ENCODE peak calls at places on chromosomes 11 and 22, in six cellular contexts. One of them, this sample, is unnamed.

GRCh38 chr11:11397043-11397415 is 44.0 kb upstream of the CSNK2A3 start:
- DNase-seq in IMR-90: peak
- DNase-seq in H1: no peak
- DNase-seq in H9: no peak
- DNase-seq in neuronal stem cell: no peak
- DNase-seq in trophoblast cell: no peak
- DNase-seq in this sample: no peak

GRCh38 chr11:70323811-70324210 is 53.3 kb downstream of the PPFIA1 start:
- DNase-seq in IMR-90: peak
- DNase-seq in H1: no peak
- DNase-seq in H9: no peak
- DNase-seq in neuronal stem cell: no peak
- DNase-seq in trophoblast cell: peak
- DNase-seq in this sample: peak

GRCh38 chr11:13850256-13851010 is 112.1 kb upstream of the SPON1 start:
- DNase-seq in IMR-90: no peak
- DNase-seq in H1: no peak
- DNase-seq in H9: no peak
- DNase-seq in neuronal stem cell: no peak
- DNase-seq in trophoblast cell: no peak
- DNase-seq in this sample: no peak

GRCh38 chr11:1471736-1472135 is 14.8 kb downstream of the MOB2 start:
- DNase-seq in IMR-90: no peak
- DNase-seq in H1: no peak
- DNase-seq in H9: no peak
- DNase-seq in neuronal stem cell: no peak
- DNase-seq in trophoblast cell: no peak
- DNase-seq in this sample: no peak

GRCh38 chr11:87298155-87298554 is 260.4 kb downstream of the TMEM135 start:
- DNase-seq in IMR-90: no peak
- DNase-seq in H1: no peak
- DNase-seq in H9: no peak
- DNase-seq in neuronal stem cell: no peak
- DNase-seq in trophoblast cell: no peak
- DNase-seq in this sample: no peak

GRCh38 chr22:19750666-19751490 is 9.7 kb upstream of the TBX1 start:
- DNase-seq in IMR-90: peak
- DNase-seq in H1: no peak
- DNase-seq in H9: no peak
- DNase-seq in neuronal stem cell: no peak
- DNase-seq in trophoblast cell: no peak
- DNase-seq in this sample: peak

GRCh38 chr11:11667056-11667455 is 45.3 kb upstream of the GALNT18 start:
- DNase-seq in IMR-90: no peak
- DNase-seq in H1: no peak
- DNase-seq in H9: no peak
- DNase-seq in neuronal stem cell: no peak
- DNase-seq in trophoblast cell: peak
- DNase-seq in this sample: no peak

GRCh38 chr11:46386674-46387073 is 4.9 kb downstream of the CHRM4 start:
- DNase-seq in IMR-90: peak
- DNase-seq in H1: no peak
- DNase-seq in H9: no peak
- DNase-seq in neuronal stem cell: no peak
- DNase-seq in trophoblast cell: peak
- DNase-seq in this sample: no peak

GRCh38 chr11:45045692-45046471 is 95.2 kb upstream of the TP53I11 start:
- DNase-seq in IMR-90: peak
- DNase-seq in H1: no peak
- DNase-seq in H9: no peak
- DNase-seq in neuronal stem cell: no peak
- DNase-seq in trophoblast cell: peak
- DNase-seq in this sample: peak

GRCh38 chr22:47788461-47788860 is 1026.0 kb downstream of the TBC1D22A start:
- DNase-seq in IMR-90: no peak
- DNase-seq in H1: no peak
- DNase-seq in H9: no peak
- DNase-seq in neuronal stem cell: no peak
- DNase-seq in trophoblast cell: no peak
- DNase-seq in this sample: no peak

GRCh38 chr11:93329936-93330445 is 551 bp upstream of the DEUP1 start:
- DNase-seq in IMR-90: no peak
- DNase-seq in H1: no peak
- DNase-seq in H9: peak
- DNase-seq in neuronal stem cell: no peak
- DNase-seq in trophoblast cell: peak
- DNase-seq in this sample: peak

GRCh38 chr22:44051961-44052360 is 27.9 kb downstream of the PARVB start:
- DNase-seq in IMR-90: no peak
- DNase-seq in H1: no peak
- DNase-seq in H9: no peak
- DNase-seq in neuronal stem cell: no peak
- DNase-seq in trophoblast cell: no peak
- DNase-seq in this sample: no peak

GRCh38 chr11:113034591-113034990 is 73.4 kb downstream of the NCAM1 start:
- DNase-seq in IMR-90: no peak
- DNase-seq in H1: no peak
- DNase-seq in H9: no peak
- DNase-seq in neuronal stem cell: no peak
- DNase-seq in trophoblast cell: no peak
- DNase-seq in this sample: no peak

GRCh38 chr11:111195192-111195591 is 50.3 kb upstream of the POU2AF2 start:
- DNase-seq in IMR-90: peak
- DNase-seq in H1: no peak
- DNase-seq in H9: no peak
- DNase-seq in neuronal stem cell: no peak
- DNase-seq in trophoblast cell: no peak
- DNase-seq in this sample: no peak

GRCh38 chr11:22928207-22928917 is 68.1 kb upstream of the CCDC179 start:
- DNase-seq in IMR-90: no peak
- DNase-seq in H1: no peak
- DNase-seq in H9: no peak
- DNase-seq in neuronal stem cell: no peak
- DNase-seq in trophoblast cell: no peak
- DNase-seq in this sample: peak

GRCh38 chr11:2290351-2290841 is 11.3 kb downstream of the C11orf21 start:
- DNase-seq in IMR-90: no peak
- DNase-seq in H1: no peak
- DNase-seq in H9: peak
- DNase-seq in neuronal stem cell: no peak
- DNase-seq in trophoblast cell: peak
- DNase-seq in this sample: no peak

GRCh38 chr11:44006882-44007495 is 40.8 kb upstream of the ACCSL start:
- DNase-seq in IMR-90: no peak
- DNase-seq in H1: no peak
- DNase-seq in H9: peak
- DNase-seq in neuronal stem cell: no peak
- DNase-seq in trophoblast cell: peak
- DNase-seq in this sample: no peak

GRCh38 chr11:58003591-58003990 is 20.1 kb upstream of the OR9Q1 start:
- DNase-seq in IMR-90: no peak
- DNase-seq in H1: no peak
- DNase-seq in H9: no peak
- DNase-seq in neuronal stem cell: no peak
- DNase-seq in trophoblast cell: no peak
- DNase-seq in this sample: no peak

GRCh38 chr11:91047882-91048281 is 825.0 kb upstream of the CHORDC1 start:
- DNase-seq in IMR-90: no peak
- DNase-seq in H1: no peak
- DNase-seq in H9: no peak
- DNase-seq in neuronal stem cell: no peak
- DNase-seq in trophoblast cell: no peak
- DNase-seq in this sample: no peak

GRCh38 chr11:64661146-64661545 is 61.9 kb downstream of the NRXN2 start:
- DNase-seq in IMR-90: peak
- DNase-seq in H1: no peak
- DNase-seq in H9: no peak
- DNase-seq in neuronal stem cell: no peak
- DNase-seq in trophoblast cell: peak
- DNase-seq in this sample: peak
- H2AFZ ChIP-seq in IMR-90: peak
- H2AFZ ChIP-seq in H1: no peak
- H2AFZ ChIP-seq in H9: no peak
- H2AFZ ChIP-seq in neuronal stem cell: peak
- H2AFZ ChIP-seq in trophoblast cell: no peak
- H2AFZ ChIP-seq in this sample: peak

DNA sequence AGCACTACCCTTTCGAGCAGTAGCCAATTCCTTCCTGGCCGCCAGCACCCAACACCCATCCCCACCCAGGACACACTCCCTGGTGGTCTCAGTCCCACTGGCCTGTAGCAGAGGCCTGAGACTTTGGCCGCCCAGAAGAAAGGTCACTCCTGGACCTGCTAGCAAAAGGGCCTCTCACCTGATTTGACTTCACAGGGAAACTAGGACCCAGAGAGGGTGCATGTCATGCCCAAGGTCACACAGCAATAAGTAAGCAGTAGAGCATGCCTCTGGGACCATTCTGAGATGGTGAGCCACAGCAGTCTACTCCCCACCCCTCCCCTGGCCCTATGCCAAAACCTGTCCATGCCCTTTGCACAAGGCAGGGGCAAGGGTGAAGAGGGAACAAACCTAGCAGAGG is 7.3 kb downstream of the ARRB1 start:
- DNase-seq in IMR-90: no peak
- DNase-seq in H1: no peak
- DNase-seq in H9: no peak
- DNase-seq in neuronal stem cell: no peak
- DNase-seq in trophoblast cell: no peak
- DNase-seq in this sample: no peak
- H3K4ac ChIP-seq in IMR-90: no peak
- H3K4ac ChIP-seq in H1: peak
- H3K4ac ChIP-seq in H9: no peak
- H3K4ac ChIP-seq in neuronal stem cell: no peak
- H3K4ac ChIP-seq in trophoblast cell: peak
- H3K4ac ChIP-seq in this sample: peak

GRCh38 chr22:38192475-38192863 is 9.3 kb upstream of the MAFF start:
- DNase-seq in IMR-90: no peak
- DNase-seq in H1: no peak
- DNase-seq in H9: no peak
- DNase-seq in neuronal stem cell: no peak
- DNase-seq in trophoblast cell: no peak
- DNase-seq in this sample: no peak
- H3K27ac ChIP-seq in IMR-90: no peak
- H3K27ac ChIP-seq in H1: no peak
- H3K27ac ChIP-seq in H9: no peak
- H3K27ac ChIP-seq in neuronal stem cell: no peak
- H3K27ac ChIP-seq in trophoblast cell: no peak
- H3K27ac ChIP-seq in this sample: no peak

DNA sequence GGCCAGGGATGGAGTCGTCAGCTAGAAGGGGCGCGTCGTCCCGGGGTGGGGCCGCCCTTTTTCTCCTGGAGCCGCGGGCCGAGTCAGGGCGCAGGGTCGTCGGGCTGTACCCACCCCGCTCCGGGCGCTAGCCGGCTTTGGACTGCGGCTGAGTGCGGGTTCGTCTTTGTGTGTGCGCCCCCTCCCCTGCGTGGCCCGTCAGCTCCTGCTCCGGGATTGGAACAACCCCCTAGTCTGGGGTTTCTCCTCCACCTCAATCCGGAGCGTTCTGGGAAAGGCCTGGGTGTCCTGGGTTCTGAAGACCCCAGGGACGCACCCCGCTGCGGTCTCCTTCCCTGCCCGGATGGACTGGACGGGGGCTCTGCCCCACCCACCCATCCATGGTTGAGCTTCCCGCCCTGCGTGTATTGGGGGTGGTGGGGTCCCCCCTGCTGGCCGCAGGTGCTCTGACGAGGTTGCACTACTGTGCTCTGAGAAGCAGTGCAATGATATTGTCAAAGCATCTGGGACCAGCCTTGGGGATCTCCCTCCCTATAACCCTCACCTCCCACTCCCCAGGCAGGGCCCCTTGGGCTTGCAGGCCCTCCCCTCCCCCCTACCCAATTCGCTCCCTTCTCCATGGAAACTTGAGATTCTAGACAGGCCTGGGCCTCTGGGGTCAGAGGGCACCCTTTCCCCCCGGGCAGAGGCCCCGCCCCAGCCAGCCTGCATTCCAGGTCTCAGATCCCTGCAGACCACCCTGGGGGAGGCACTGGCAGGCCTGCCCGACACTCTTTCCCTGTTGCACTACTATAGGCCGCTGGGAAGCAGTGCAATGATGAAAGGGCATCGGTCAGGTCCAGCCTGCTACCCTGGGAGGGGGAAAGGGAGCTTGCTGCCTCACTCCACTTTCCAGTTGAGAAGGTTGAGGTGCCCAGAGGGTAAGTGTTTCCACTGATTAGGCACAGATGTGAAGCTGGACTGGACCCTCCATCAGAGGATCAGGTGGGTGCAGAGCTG is 10.7 kb downstream of the SDF2L1 start:
- DNase-seq in IMR-90: no peak
- DNase-seq in H1: no peak
- DNase-seq in H9: no peak
- DNase-seq in neuronal stem cell: peak
- DNase-seq in trophoblast cell: no peak
- DNase-seq in this sample: no peak
- H2AFZ ChIP-seq in IMR-90: peak
- H2AFZ ChIP-seq in H1: no peak
- H2AFZ ChIP-seq in H9: no peak
- H2AFZ ChIP-seq in neuronal stem cell: peak
- H2AFZ ChIP-seq in trophoblast cell: peak
- H2AFZ ChIP-seq in this sample: peak

GRCh38 chr22:26610072-26610958 is 7.5 kb downstream of the CRYBB1 start:
- DNase-seq in IMR-90: peak
- DNase-seq in H1: no peak
- DNase-seq in H9: no peak
- DNase-seq in neuronal stem cell: no peak
- DNase-seq in trophoblast cell: no peak
- DNase-seq in this sample: peak
- H3K4ac ChIP-seq in IMR-90: peak
- H3K4ac ChIP-seq in H1: no peak
- H3K4ac ChIP-seq in H9: no peak
- H3K4ac ChIP-seq in neuronal stem cell: no peak
- H3K4ac ChIP-seq in trophoblast cell: no peak
- H3K4ac ChIP-seq in this sample: no peak

DNA sequence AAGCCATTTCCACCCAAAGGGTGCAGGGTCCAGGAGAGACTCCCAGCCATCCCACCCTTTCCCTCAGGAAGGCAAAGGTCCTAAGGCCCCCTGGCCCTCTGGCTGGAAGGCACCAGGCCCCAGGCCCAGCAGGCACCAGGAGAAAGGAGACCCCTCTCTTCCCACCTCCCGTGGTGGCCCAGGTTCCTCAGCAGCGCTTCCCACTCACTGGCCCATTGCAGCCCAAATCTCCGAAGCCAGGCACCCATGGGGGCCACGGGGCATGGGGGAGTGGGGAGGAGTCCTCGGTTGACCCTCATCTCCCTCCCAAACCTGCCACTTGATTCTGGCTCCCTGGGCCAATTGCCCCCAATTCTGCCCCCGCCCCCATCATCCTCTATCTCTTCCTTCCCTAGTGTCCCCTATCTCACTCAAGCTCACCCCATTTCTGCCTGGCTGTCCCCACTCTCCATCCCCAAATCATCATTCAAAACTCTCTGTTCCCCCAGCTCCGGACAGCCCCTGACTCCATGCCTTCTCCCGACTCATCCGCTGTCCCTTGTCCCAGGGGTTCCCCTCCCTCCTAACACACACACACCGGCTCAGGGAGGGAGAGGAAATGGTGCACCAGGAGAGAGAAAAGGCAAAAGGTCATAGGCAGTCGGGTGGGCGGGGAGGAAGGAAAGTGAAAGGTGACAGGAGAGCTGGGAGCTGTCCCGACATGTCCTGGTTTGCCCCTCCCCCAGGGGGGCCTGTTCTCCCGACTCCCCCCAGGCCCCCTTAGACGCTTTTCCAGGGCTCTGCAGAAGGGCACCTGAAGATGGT is 1.2 kb downstream of the LIF start:
- DNase-seq in IMR-90: no peak
- DNase-seq in H1: no peak
- DNase-seq in H9: peak
- DNase-seq in neuronal stem cell: no peak
- DNase-seq in trophoblast cell: no peak
- DNase-seq in this sample: no peak
- H3K27ac ChIP-seq in IMR-90: peak
- H3K27ac ChIP-seq in H1: no peak
- H3K27ac ChIP-seq in H9: no peak
- H3K27ac ChIP-seq in neuronal stem cell: no peak
- H3K27ac ChIP-seq in trophoblast cell: no peak
- H3K27ac ChIP-seq in this sample: peak